ENCODE peak calls at places on chromosomes 5 and 9, in ten cellular contexts. W is vagina; X is naive thymus-derived CD4-positive, alpha-beta T cell; H is lung microvascular endothelial cell; Y is GM23248; T is 8988T; S is type B pancreatic cell; I is neural crest cell; L is stimulated activated CD8-positive, alpha-beta memory T cell treated with anti-CD3 and anti-CD28 coated beads, Interleukin-7, amount 100 ng/mL, for 1 hour; D is NAMALWA. B is an unnamed sample.

GRCh38 chr5:174384509-174384947 is 339.0 kb downstream of the NSG2 start:
- DNase-seq in W (peak; percentile 64), X (no peak), H (no peak), Y (peak; percentile 36), T (no peak), S (peak; percentile 73), I (no peak), L (no peak), D (no peak), B (peak; percentile 83)

GRCh38 chr5:147887026-147887627 is 8.6 kb downstream of the SCGB3A2 start:
- DNase-seq in W (no peak), X (no peak), H (peak; percentile 69), Y (peak; percentile 52), T (no peak), S (no peak), I (peak; percentile 4), L (no peak), D (peak; percentile 40), B (peak; percentile 69)

GRCh38 chr9:966936-967335 is 9.5 kb upstream of the DMRT3 start:
- DNase-seq in W (no peak), X (no peak), H (no peak), Y (no peak), T (no peak), S (no peak), I (no peak), L (no peak), D (no peak), B (peak; percentile 68)

GRCh38 chr9:133142657-133143592 is 20.8 kb downstream of the GBGT1 start:
- DNase-seq in W (no peak), X (no peak), H (no peak), Y (no peak), T (peak; percentile 70), S (no peak), I (no peak), L (no peak), D (no peak), B (peak; percentile 42)

GRCh38 chr5:81971086-81971693 is 633 bp upstream of the ATG10 start:
- DNase-seq in W (no peak), X (peak; percentile 46), H (peak; percentile 42), Y (peak; percentile 47), T (no peak), S (no peak), I (no peak), L (no peak), D (peak; percentile 61), B (peak; percentile 58)

GRCh38 chr5:123209163-123210013 is 120.3 kb downstream of the PRDM6 start:
- DNase-seq in W (no peak), X (no peak), H (peak; percentile 17), Y (peak; percentile 90), T (no peak), S (no peak), I (no peak), L (no peak), D (no peak), B (peak; percentile 13)

GRCh38 chr9:29285818-29286217 is 1712.5 kb upstream of the C9orf72 start:
- DNase-seq in W (no peak), X (no peak), H (no peak), Y (no peak), T (no peak), S (no peak), I (no peak), L (no peak), D (peak; percentile 2), B (peak; percentile 51)

GRCh38 chr9:113536166-113536482 is 72.6 kb downstream of the RGS3 start:
- DNase-seq in W (no peak), X (no peak), H (no peak), Y (no peak), T (no peak), S (no peak), I (no peak), L (no peak), D (no peak), B (no peak)

GRCh38 chr5:63451188-63451587 is 511.1 kb downstream of the HTR1A start:
- DNase-seq in W (no peak), X (no peak), H (no peak), Y (no peak), T (no peak), S (no peak), I (no peak), L (no peak), D (no peak), B (no peak)

GRCh38 chr5:142929602-142930001 is 159.4 kb downstream of the ARHGAP26 start:
- DNase-seq in W (no peak), X (no peak), H (no peak), Y (no peak), T (no peak), S (no peak), I (no peak), L (peak; percentile 15), D (no peak), B (no peak)

B was measured in NCI-H69.